ENCODE peak calls at places on chromosomes 12 and 14, in six cellular contexts. N is Daoy, G is HS-5, U is posterior vena cava, K is T-helper 1 cell, H is uterus. R is an unnamed sample.

GRCh38 chr12:49671051-49671765 is 36.0 kb downstream of the FMNL3 start:
- DNase-seq in N (no peak), G (no peak), U (no peak), K (peak; percentile 52), H (no peak), R (no peak)

GRCh38 chr12:14426792-14427191 is 61.3 kb downstream of the ATF7IP start:
- DNase-seq in N (no peak), G (no peak), U (no peak), K (no peak), H (no peak), R (no peak)

GRCh38 chr12:109461049-109461845 is 15.9 kb downstream of the KCTD10 start:
- DNase-seq in N (peak; percentile 60), G (no peak), U (peak; percentile 71), K (no peak), H (no peak), R (peak; percentile 43)

GRCh38 chr12:64824500-64825142 is at the start of gene TBC1D30:
- DNase-seq in N (peak; percentile 50), G (no peak), U (no peak), K (no peak), H (no peak), R (no peak)

GRCh38 chr12:56431850-56432249 is 17.4 kb downstream of the TIMELESS start:
- DNase-seq in N (no peak), G (no peak), U (no peak), K (no peak), H (no peak), R (no peak)

GRCh38 chr12:100715976-100716657 is 78.5 kb upstream of the ANO4 start:
- DNase-seq in N (no peak), G (no peak), U (no peak), K (no peak), H (no peak), R (no peak)

GRCh38 chr14:54252072-54252730 is 144.6 kb upstream of the CDKN3 start:
- DNase-seq in N (peak; percentile 89), G (peak; percentile 78), U (no peak), K (no peak), H (no peak), R (no peak)

GRCh38 chr12:82937151-82937550 is 250.4 kb downstream of the TMTC2 start:
- DNase-seq in N (no peak), G (no peak), U (no peak), K (no peak), H (no peak), R (no peak)

GRCh38 chr12:25859976-25860375 is 98.5 kb upstream of the RASSF8 start:
- DNase-seq in N (no peak), G (no peak), U (no peak), K (no peak), H (no peak), R (no peak)